ENCODE peak calls at places on chromosomes 3 and 15, in four cellular contexts. One of them, this sample, is unnamed.

GRCh38 chr15:97319316-97319715 is 641.2 kb upstream of the ARRDC4 start:
- DNase-seq in IMR-90: no peak
- DNase-seq in CD8-positive, alpha-beta T cell: no peak
- DNase-seq in neural crest cell: no peak
- DNase-seq in this sample: no peak

GRCh38 chr3:186362409-186362757 is 349 bp upstream of the DGKG start:
- DNase-seq in IMR-90: no peak
- DNase-seq in neural crest cell: no peak
- DNase-seq in CD8-positive, alpha-beta T cell: no peak
- DNase-seq in this sample: no peak

GRCh38 chr3:117719316-117719926 is 1009.8 kb downstream of the TUSC7 start:
- DNase-seq in IMR-90: peak; percentile 40
- DNase-seq in neural crest cell: no peak
- DNase-seq in CD8-positive, alpha-beta T cell: no peak
- DNase-seq in this sample: no peak

GRCh38 chr3:87270908-87271727 is 5.3 kb downstream of the POU1F1 start:
- DNase-seq in neural crest cell: no peak
- DNase-seq in IMR-90: no peak
- DNase-seq in CD8-positive, alpha-beta T cell: no peak
- DNase-seq in this sample: no peak

GRCh38 chr15:53658827-53659226 is 100.6 kb downstream of the WDR72 start:
- DNase-seq in CD8-positive, alpha-beta T cell: no peak
- DNase-seq in IMR-90: no peak
- DNase-seq in neural crest cell: no peak
- DNase-seq in this sample: no peak

GRCh38 chr3:56415672-56416071 is 52.6 kb downstream of the ERC2 start:
- DNase-seq in IMR-90: no peak
- DNase-seq in neural crest cell: no peak
- DNase-seq in CD8-positive, alpha-beta T cell: no peak
- DNase-seq in this sample: no peak

GRCh38 chr3:196144383-196145105 is 62.7 kb upstream of the TFRC start:
- DNase-seq in CD8-positive, alpha-beta T cell: no peak
- DNase-seq in IMR-90: peak; percentile 88
- DNase-seq in neural crest cell: no peak
- DNase-seq in this sample: no peak

GRCh38 chr15:42324308-42324707 is 35.0 kb upstream of the CAPN3 start:
- DNase-seq in neural crest cell: no peak
- DNase-seq in CD8-positive, alpha-beta T cell: no peak
- DNase-seq in IMR-90: peak; percentile 86
- DNase-seq in this sample: no peak

GRCh38 chr3:122578110-122578740 is 775 bp downstream of the PARP15 start:
- DNase-seq in CD8-positive, alpha-beta T cell: no peak
- DNase-seq in neural crest cell: no peak
- DNase-seq in IMR-90: no peak
- DNase-seq in this sample: no peak

GRCh38 chr3:4550957-4551754 is 58.0 kb downstream of the ITPR1 start:
- DNase-seq in neural crest cell: no peak
- DNase-seq in CD8-positive, alpha-beta T cell: no peak
- DNase-seq in IMR-90: no peak
- DNase-seq in this sample: no peak

GRCh38 chr3:38454179-38454883 is 641 bp downstream of the ACVR2B start:
- DNase-seq in CD8-positive, alpha-beta T cell: peak; percentile 21
- DNase-seq in neural crest cell: peak; percentile 22
- DNase-seq in IMR-90: peak; percentile 13
- DNase-seq in this sample: peak; percentile 34

GRCh38 chr3:194988495-194989165 is 282.3 kb downstream of the XXYLT1 start:
- DNase-seq in IMR-90: no peak
- DNase-seq in CD8-positive, alpha-beta T cell: no peak
- DNase-seq in neural crest cell: no peak
- DNase-seq in this sample: no peak

GRCh38 chr15:78033864-78034263 is 43.6 kb downstream of the TBC1D2B start:
- DNase-seq in IMR-90: peak; percentile 41
- DNase-seq in CD8-positive, alpha-beta T cell: peak; percentile 70
- DNase-seq in neural crest cell: no peak
- DNase-seq in this sample: no peak

GRCh38 chr3:101182734-101183133 is 137.6 kb downstream of the IMPG2 start:
- DNase-seq in CD8-positive, alpha-beta T cell: no peak
- DNase-seq in neural crest cell: no peak
- DNase-seq in IMR-90: peak; percentile 59
- DNase-seq in this sample: no peak

GRCh38 chr3:72820405-72820804 is 27.8 kb downstream of the SHQ1 start:
- DNase-seq in CD8-positive, alpha-beta T cell: no peak
- DNase-seq in IMR-90: peak; percentile 58
- DNase-seq in neural crest cell: no peak
- DNase-seq in this sample: no peak

GRCh38 chr3:188719545-188719944 is 452.2 kb upstream of the TPRG1 start:
- DNase-seq in CD8-positive, alpha-beta T cell: no peak
- DNase-seq in neural crest cell: no peak
- DNase-seq in IMR-90: no peak
- DNase-seq in this sample: no peak

GRCh38 chr3:139353920-139354556 is 10.2 kb downstream of the MRPS22 start:
- DNase-seq in neural crest cell: peak; percentile 26
- DNase-seq in CD8-positive, alpha-beta T cell: no peak
- DNase-seq in IMR-90: peak; percentile 71
- DNase-seq in this sample: no peak

GRCh38 chr3:72259755-72260589 is 475.0 kb upstream of the PROK2 start:
- DNase-seq in neural crest cell: no peak
- DNase-seq in IMR-90: no peak
- DNase-seq in CD8-positive, alpha-beta T cell: no peak
- DNase-seq in this sample: no peak

GRCh38 chr3:115019900-115020299 is 127.2 kb downstream of the ZBTB20 start:
- DNase-seq in IMR-90: no peak
- DNase-seq in neural crest cell: no peak
- DNase-seq in CD8-positive, alpha-beta T cell: no peak
- DNase-seq in this sample: no peak

GRCh38 chr3:76570436-76571057 is 469.4 kb upstream of the ROBO2 start:
- DNase-seq in CD8-positive, alpha-beta T cell: no peak
- DNase-seq in neural crest cell: no peak
- DNase-seq in IMR-90: peak; percentile 48
- DNase-seq in this sample: no peak

GRCh38 chr3:4687167-4687566 is 194.0 kb downstream of the ITPR1 start:
- DNase-seq in IMR-90: no peak
- DNase-seq in CD8-positive, alpha-beta T cell: no peak
- DNase-seq in neural crest cell: no peak
- DNase-seq in this sample: no peak

GRCh38 chr3:187746479-187747335 is 1.4 kb upstream of the BCL6 start:
- DNase-seq in IMR-90: peak; percentile 49
- DNase-seq in neural crest cell: no peak
- DNase-seq in CD8-positive, alpha-beta T cell: no peak
- DNase-seq in this sample: no peak

GRCh38 chr3:171837698-171838097 is 5.5 kb upstream of the TMEM212 start:
- DNase-seq in CD8-positive, alpha-beta T cell: no peak
- DNase-seq in IMR-90: no peak
- DNase-seq in neural crest cell: no peak
- DNase-seq in this sample: no peak

GRCh38 chr3:79604681-79605080 is 163.1 kb downstream of the ROBO1 start:
- DNase-seq in neural crest cell: no peak
- DNase-seq in IMR-90: no peak
- DNase-seq in CD8-positive, alpha-beta T cell: no peak
- DNase-seq in this sample: no peak

GRCh38 chr15:57735891-57736290 is 29.4 kb downstream of the POLR2M start:
- DNase-seq in IMR-90: no peak
- DNase-seq in neural crest cell: no peak
- DNase-seq in CD8-positive, alpha-beta T cell: no peak
- DNase-seq in this sample: no peak

GRCh38 chr15:57731543-57732103 is 25.1 kb downstream of the POLR2M start:
- DNase-seq in CD8-positive, alpha-beta T cell: no peak
- DNase-seq in neural crest cell: no peak
- DNase-seq in IMR-90: no peak
- DNase-seq in this sample: no peak

GRCh38 chr15:57734860-57735259 is 28.3 kb downstream of the POLR2M start:
- DNase-seq in CD8-positive, alpha-beta T cell: no peak
- DNase-seq in neural crest cell: no peak
- DNase-seq in IMR-90: no peak
- DNase-seq in this sample: no peak

GRCh38 chr15:57735406-57735805 is 28.9 kb downstream of the POLR2M start:
- DNase-seq in CD8-positive, alpha-beta T cell: no peak
- DNase-seq in IMR-90: no peak
- DNase-seq in neural crest cell: no peak
- DNase-seq in this sample: no peak

GRCh38 chr15:57732526-57733331 is 26.2 kb downstream of the POLR2M start:
- DNase-seq in IMR-90: peak; percentile 50
- DNase-seq in CD8-positive, alpha-beta T cell: peak; percentile 54
- DNase-seq in neural crest cell: peak; percentile 70
- DNase-seq in this sample: peak; percentile 53
- TF ChIP-seq CTCF in IMR-90: peak; percentile 66
- TF ChIP-seq CTCF in CD8-positive, alpha-beta T cell: peak; percentile 92
- TF ChIP-seq CTCF in neural crest cell: peak; percentile 91
- TF ChIP-seq CTCF in this sample: peak; percentile 94

GRCh38 chr3:178325330-178325729 is 210.9 kb upstream of the KCNMB2 start:
- DNase-seq in CD8-positive, alpha-beta T cell: no peak
- DNase-seq in IMR-90: peak; percentile 64
- DNase-seq in neural crest cell: no peak
- DNase-seq in this sample: no peak
- TF ChIP-seq CTCF in CD8-positive, alpha-beta T cell: peak; percentile 35
- TF ChIP-seq CTCF in IMR-90: peak; percentile 64
- TF ChIP-seq CTCF in neural crest cell: peak; percentile 72
- TF ChIP-seq CTCF in this sample: peak; percentile 49

GRCh38 chr15:101474983-101475382 is 14.5 kb downstream of the PCSK6 start:
- DNase-seq in IMR-90: no peak
- DNase-seq in neural crest cell: no peak
- DNase-seq in CD8-positive, alpha-beta T cell: no peak
- DNase-seq in this sample: no peak
- TF ChIP-seq CTCF in IMR-90: no peak
- TF ChIP-seq CTCF in neural crest cell: no peak
- TF ChIP-seq CTCF in CD8-positive, alpha-beta T cell: no peak
- TF ChIP-seq CTCF in this sample: no peak

DNA sequence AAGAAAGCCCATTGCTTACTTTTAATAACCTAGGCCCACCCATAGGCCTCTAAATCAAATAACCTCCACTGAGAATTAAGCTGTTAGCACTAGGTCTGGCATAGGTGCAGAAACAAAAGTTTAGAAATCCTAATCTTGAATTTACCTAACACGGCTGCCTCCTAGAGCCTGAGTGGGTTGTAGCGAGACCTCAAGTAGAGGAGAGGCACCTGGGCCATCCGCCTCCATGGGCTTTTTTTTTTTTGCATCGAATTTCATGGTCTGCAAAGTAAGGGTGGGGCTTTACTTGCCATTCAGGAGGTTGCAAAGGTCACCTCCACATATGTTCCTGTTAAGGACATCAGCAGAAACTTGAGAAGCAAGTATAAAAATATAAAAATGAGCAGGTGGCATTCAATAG is 6.6 kb upstream of the TPM1 start:
- DNase-seq in CD8-positive, alpha-beta T cell: no peak
- DNase-seq in neural crest cell: no peak
- DNase-seq in IMR-90: no peak
- DNase-seq in this sample: no peak
- TF ChIP-seq CTCF in CD8-positive, alpha-beta T cell: no peak
- TF ChIP-seq CTCF in neural crest cell: no peak
- TF ChIP-seq CTCF in IMR-90: no peak
- TF ChIP-seq CTCF in this sample: peak; percentile 10

DNA sequence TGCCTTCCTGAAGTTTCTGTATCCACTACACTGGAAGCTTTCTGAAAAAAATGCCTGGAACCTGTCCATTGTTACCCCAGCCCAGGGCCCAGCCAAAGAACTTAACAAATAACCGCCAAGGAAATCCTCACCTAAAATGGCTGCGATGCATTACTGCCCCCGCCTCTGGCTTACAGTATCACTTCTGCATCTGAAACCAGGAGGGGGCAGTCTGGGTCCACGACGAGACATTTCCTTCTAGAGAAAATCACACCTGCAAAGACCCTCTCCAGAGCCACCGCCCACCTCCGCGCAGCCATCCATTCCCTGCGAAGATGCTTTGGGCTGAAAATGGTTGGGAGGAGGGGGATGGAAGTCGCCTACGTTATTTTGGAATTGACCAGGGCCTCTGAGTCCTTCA is 22.4 kb upstream of the CELF6 start:
- DNase-seq in CD8-positive, alpha-beta T cell: peak; percentile 41
- DNase-seq in IMR-90: peak; percentile 27
- DNase-seq in neural crest cell: no peak
- DNase-seq in this sample: no peak
- TF ChIP-seq CTCF in CD8-positive, alpha-beta T cell: peak; percentile 20
- TF ChIP-seq CTCF in IMR-90: peak; percentile 52
- TF ChIP-seq CTCF in neural crest cell: peak; percentile 50
- TF ChIP-seq CTCF in this sample: peak; percentile 45

DNA sequence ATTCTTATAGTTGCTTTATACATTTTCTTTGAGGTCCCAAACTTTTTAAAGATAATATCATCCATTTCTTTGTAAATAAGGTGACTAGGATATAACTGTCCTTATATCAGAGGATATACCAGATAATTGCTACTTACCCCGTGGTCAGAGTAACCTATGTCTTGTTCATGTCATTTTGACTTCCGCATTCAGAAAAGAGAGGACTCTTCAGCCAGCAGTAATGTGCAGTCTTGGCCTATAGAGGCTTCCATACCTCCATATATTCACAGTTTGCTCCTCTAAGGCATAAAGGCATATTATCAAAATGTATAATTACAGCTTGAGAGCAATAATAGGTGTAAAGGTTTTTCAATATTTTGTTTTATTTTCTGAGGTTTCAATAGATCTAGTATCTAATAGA is 38.5 kb downstream of the EPHA6 start:
- DNase-seq in IMR-90: no peak
- DNase-seq in CD8-positive, alpha-beta T cell: no peak
- DNase-seq in neural crest cell: no peak
- DNase-seq in this sample: no peak
- TF ChIP-seq CTCF in IMR-90: no peak
- TF ChIP-seq CTCF in CD8-positive, alpha-beta T cell: no peak
- TF ChIP-seq CTCF in neural crest cell: no peak
- TF ChIP-seq CTCF in this sample: no peak

GRCh38 chr3:42601898-42602581 is 1.6 kb downstream of the NKTR start:
- DNase-seq in IMR-90: peak; percentile 22
- DNase-seq in neural crest cell: no peak
- DNase-seq in CD8-positive, alpha-beta T cell: no peak
- DNase-seq in this sample: no peak

GRCh38 chr3:42595682-42596081 is 4.8 kb upstream of the NKTR start:
- DNase-seq in CD8-positive, alpha-beta T cell: no peak
- DNase-seq in IMR-90: no peak
- DNase-seq in neural crest cell: no peak
- DNase-seq in this sample: no peak

GRCh38 chr3:42602961-42603360 is 2.5 kb downstream of the NKTR start:
- DNase-seq in neural crest cell: no peak
- DNase-seq in CD8-positive, alpha-beta T cell: no peak
- DNase-seq in IMR-90: no peak
- DNase-seq in this sample: no peak

GRCh38 chr3:42600958-42601675 is 631 bp downstream of the NKTR start:
- DNase-seq in neural crest cell: no peak
- DNase-seq in CD8-positive, alpha-beta T cell: no peak
- DNase-seq in IMR-90: peak; percentile 65
- DNase-seq in this sample: no peak

GRCh38 chr3:42600111-42600957 is at the start of gene NKTR:
- DNase-seq in CD8-positive, alpha-beta T cell: peak; percentile 100
- DNase-seq in IMR-90: peak; percentile 97
- DNase-seq in neural crest cell: peak; percentile 100
- DNase-seq in this sample: peak; percentile 100
- TF ChIP-seq CTCF in CD8-positive, alpha-beta T cell: no peak
- TF ChIP-seq CTCF in IMR-90: no peak
- TF ChIP-seq CTCF in neural crest cell: peak; percentile 15
- TF ChIP-seq CTCF in this sample: peak; percentile 14

This sample was measured in progenitor cell of endocrine pancreas.